ENCODE peak calls at places on chromosomes 6 and 20, in nine cellular contexts. T is HCT116; O is astrocyte; P is right cardiac atrium; E is CD8-positive, alpha-beta memory T cell; S is PC-9; X is colonic mucosa; B is tibial artery; M is GM23248. V is an unnamed sample.

GRCh38 chr6:5541751-5542432 is 280.6 kb downstream of the FARS2 start:
- DNase-seq in T (peak; percentile 78), O (no peak), P (no peak), E (no peak), S (peak; percentile 75), X (no peak), B (no peak), M (peak; percentile 17), V (peak; percentile 74)

GRCh38 chr6:131628726-131629125 is 684 bp upstream of the MED23 start:
- DNase-seq in T (no peak), O (no peak), P (no peak), E (no peak), S (no peak), X (no peak), B (no peak), M (peak; percentile 50), V (no peak)

GRCh38 chr6:131292145-131292938 is 157.1 kb downstream of the AKAP7 start:
- DNase-seq in T (no peak), O (no peak), P (no peak), E (no peak), S (no peak), X (no peak), B (no peak), M (no peak), V (no peak)

GRCh38 chr6:161736796-161737292 is 463.0 kb upstream of the AGPAT4 start:
- DNase-seq in T (no peak), O (no peak), P (no peak), E (no peak), S (no peak), X (no peak), B (no peak), M (peak; percentile 24), V (no peak)

GRCh38 chr6:75796723-75797122 is 47.7 kb downstream of the MYO6 start:
- DNase-seq in T (no peak), O (no peak), P (no peak), E (no peak), S (no peak), X (no peak), B (no peak), M (no peak), V (no peak)

GRCh38 chr6:136582702-136583471 is 32.7 kb upstream of the MAP7 start:
- DNase-seq in T (peak; percentile 22), O (peak; percentile 72), P (no peak), E (no peak), S (peak; percentile 96), X (no peak), B (no peak), M (peak; percentile 93), V (no peak)

GRCh38 chr6:6654599-6655575 is 66.4 kb downstream of the LY86 start:
- DNase-seq in T (no peak), O (no peak), P (peak; percentile 63), E (no peak), S (no peak), X (no peak), B (no peak), M (peak; percentile 49), V (no peak)

GRCh38 chr6:131694832-131695426 is 6.3 kb downstream of the OR2A4 start:
- DNase-seq in T (peak; percentile 47), O (peak; percentile 42), P (no peak), E (no peak), S (peak; percentile 57), X (peak; percentile 49), B (no peak), M (peak; percentile 82), V (no peak)

GRCh38 chr6:39791850-39792500 is at the start of gene DAAM2:
- DNase-seq in T (no peak), O (peak; percentile 35), P (peak; percentile 88), E (no peak), S (no peak), X (peak; percentile 35), B (peak; percentile 89), M (peak; percentile 79), V (no peak)

GRCh38 chr6:26553264-26553738 is 15.1 kb downstream of the HMGN4 start:
- DNase-seq in T (peak; percentile 69), O (peak; percentile 46), P (peak; percentile 80), E (peak; percentile 58), S (peak; percentile 51), X (peak; percentile 82), B (peak; percentile 83), M (peak; percentile 66), V (no peak)

GRCh38 chr6:93677297-93677965 is 258.1 kb upstream of the EPHA7 start:
- DNase-seq in T (no peak), O (no peak), P (no peak), E (no peak), S (no peak), X (no peak), B (no peak), M (no peak), V (no peak)

GRCh38 chr6:75853796-75854195 is 104.8 kb downstream of the MYO6 start:
- DNase-seq in T (no peak), O (no peak), P (no peak), E (no peak), S (no peak), X (no peak), B (no peak), M (no peak), V (no peak)

GRCh38 chr20:47475419-47476044 is 26.2 kb upstream of the NCOA3 start:
- DNase-seq in T (no peak), O (no peak), P (no peak), E (no peak), S (no peak), X (no peak), B (no peak), M (no peak), V (no peak)

GRCh38 chr6:158031445-158032353 is 50.0 kb downstream of the SYNJ2 start:
- DNase-seq in T (peak; percentile 54), O (peak; percentile 92), P (peak; percentile 91), E (no peak), S (peak; percentile 80), X (no peak), B (peak; percentile 85), M (peak; percentile 96), V (peak; percentile 46)

GRCh38 chr6:32970413-32971244 is 2.2 kb downstream of the BRD2 start:
- DNase-seq in T (peak; percentile 60), O (peak; percentile 83), P (peak; percentile 97), E (peak; percentile 49), S (peak; percentile 71), X (peak; percentile 92), B (peak; percentile 96), M (peak; percentile 94), V (peak; percentile 81)

GRCh38 chr6:149095842-149096241 is 221.7 kb upstream of the TAB2 start:
- DNase-seq in T (no peak), O (no peak), P (no peak), E (no peak), S (no peak), X (no peak), B (no peak), M (no peak), V (no peak)

GRCh38 chr6:1124885-1125284 is 187.0 kb upstream of the FOXQ1 start:
- DNase-seq in T (no peak), O (no peak), P (no peak), E (no peak), S (no peak), X (no peak), B (no peak), M (no peak), V (no peak)

GRCh38 chr6:34292954-34293353 is 44.1 kb upstream of the SMIM29 start:
- DNase-seq in T (no peak), O (no peak), P (no peak), E (no peak), S (no peak), X (no peak), B (no peak), M (no peak), V (no peak)

GRCh38 chr6:29028821-29029220 is 16.2 kb downstream of the OR2W1 start:
- DNase-seq in T (no peak), O (no peak), P (no peak), E (no peak), S (no peak), X (no peak), B (no peak), M (no peak), V (no peak)

GRCh38 chr20:32727663-32728062 is 15.6 kb downstream of the COMMD7 start:
- DNase-seq in T (no peak), O (peak; percentile 97), P (no peak), E (no peak), S (no peak), X (no peak), B (no peak), M (peak; percentile 93), V (no peak)

GRCh38 chr20:49676581-49677291 is 36.9 kb downstream of the B4GALT5 start:
- DNase-seq in T (no peak), O (peak; percentile 67), P (no peak), E (peak; percentile 27), S (peak; percentile 76), X (peak; percentile 60), B (no peak), M (peak; percentile 84), V (no peak)
- H3K4me3 ChIP-seq in T (peak overlapping the region; percentile 49), O (no peak overlapping the region), P (no peak overlapping the region), E (peak overlapping the region; percentile 7), S (peak overlapping the region; percentile 11), X (no peak overlapping the region), B (no peak overlapping the region), M (peak overlapping the region; percentile 21), V (no peak overlapping the region)

DNA sequence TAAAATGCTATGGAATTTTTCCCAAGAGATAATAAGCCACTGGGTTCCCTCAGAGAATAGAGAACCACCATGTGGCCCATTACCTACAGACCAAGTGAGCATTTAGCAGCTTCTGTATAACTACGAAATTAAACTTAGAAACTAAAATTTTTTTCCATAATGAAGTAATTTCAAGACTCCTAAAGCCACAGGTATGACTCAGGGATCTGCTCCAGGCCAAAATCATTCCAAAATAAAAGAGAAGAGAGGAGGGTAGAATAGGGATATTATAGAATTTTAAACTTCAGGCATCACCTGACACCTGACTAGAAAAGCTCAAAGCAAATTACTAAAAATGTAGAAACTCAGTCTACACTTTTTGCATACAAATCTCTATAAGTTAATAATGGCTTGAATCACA is 108.9 kb upstream of the DST start:
- DNase-seq in T (no peak), O (no peak), P (no peak), E (no peak), S (no peak), X (no peak), B (no peak), M (peak; percentile 60), V (no peak)
- H3K4me1 ChIP-seq in T (peaks cover 96% of the 10 kb centered on the region), O (peaks cover 44% of the 10 kb centered on the region), P (peaks cover 4% of the 10 kb centered on the region), E (no peaks in the 10 kb centered on the region), S (peaks cover 33% of the 10 kb centered on the region), X (no peaks in the 10 kb centered on the region), B (peaks cover 9% of the 10 kb centered on the region), M (peaks cover 95% of the 10 kb centered on the region), V (peaks cover 54% of the 10 kb centered on the region)

DNA sequence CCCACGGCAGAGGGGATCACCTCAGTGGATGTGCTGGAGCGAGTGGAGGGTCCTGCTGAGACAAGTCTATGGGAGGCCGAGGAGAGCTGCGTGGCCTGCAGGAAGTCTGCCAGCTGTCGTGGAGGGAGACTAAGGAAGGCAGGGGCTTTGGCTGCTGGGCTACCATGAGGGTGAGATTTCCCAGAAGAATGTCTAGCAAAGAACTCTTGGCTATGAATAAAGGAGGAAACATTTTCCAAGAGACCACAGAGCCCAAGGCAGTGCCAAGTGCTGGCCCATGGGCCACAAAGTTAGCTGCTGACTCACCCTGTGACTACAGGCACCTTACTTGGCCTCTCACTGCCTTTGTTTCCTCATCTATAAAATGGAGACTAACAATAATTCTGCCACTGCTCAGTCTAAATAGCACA is 73.4 kb downstream of the PRDM1 start:
- DNase-seq in T (peak; percentile 18), O (peak; percentile 98), P (no peak), E (no peak), S (peak; percentile 72), X (no peak), B (no peak), M (peak; percentile 97), V (no peak)
- H3K4me3 ChIP-seq in T (no peak overlapping the region), O (no peak overlapping the region), P (no peak overlapping the region), E (no peak overlapping the region), S (no peak overlapping the region), X (no peak overlapping the region), B (no peak overlapping the region), M (no peak overlapping the region), V (no peak overlapping the region)

GRCh38 chr6:36113701-36114100 is 16.6 kb upstream of the MAPK13 start:
- DNase-seq in T (no peak), O (no peak), P (no peak), E (no peak), S (no peak), X (no peak), B (no peak), M (no peak), V (no peak)
- H3K4me1 ChIP-seq in T (no peaks in the 10 kb centered on the region), O (no peaks in the 10 kb centered on the region), P (peaks cover 8% of the 10 kb centered on the region), E (peaks cover 83% of the 10 kb centered on the region), S (peaks cover 12% of the 10 kb centered on the region), X (peaks cover 10% of the 10 kb centered on the region), B (no peaks in the 10 kb centered on the region), M (no peaks in the 10 kb centered on the region), V (no peaks in the 10 kb centered on the region)

V was measured in RWPE2.